ENCODE peak calls at places on chromosomes 2 and 18, in five cellular contexts. One of them, this sample, is unnamed.

GRCh38 chr2:8833863-8834262 is 3.5 kb downstream of the KIDINS220 start:
- DNase-seq in bronchial epithelial cell: no peak
- DNase-seq in heart left ventricle: no peak
- DNase-seq in tibial nerve: no peak
- DNase-seq in cardiac fibroblast: no peak
- DNase-seq in this sample: no peak

GRCh38 chr18:74498712-74499629 is 2.8 kb downstream of the CNDP2 start:
- DNase-seq in bronchial epithelial cell: peak
- DNase-seq in heart left ventricle: peak
- DNase-seq in cardiac fibroblast: peak
- DNase-seq in tibial nerve: peak
- DNase-seq in this sample: peak

GRCh38 chr2:237201461-237202287 is 116.0 kb downstream of the COPS8 start:
- DNase-seq in bronchial epithelial cell: no peak
- DNase-seq in tibial nerve: no peak
- DNase-seq in cardiac fibroblast: peak
- DNase-seq in heart left ventricle: peak
- DNase-seq in this sample: peak

GRCh38 chr2:134815741-134816140 is 22.7 kb upstream of the ACMSD start:
- DNase-seq in tibial nerve: no peak
- DNase-seq in heart left ventricle: no peak
- DNase-seq in bronchial epithelial cell: peak
- DNase-seq in cardiac fibroblast: no peak
- DNase-seq in this sample: no peak

GRCh38 chr2:10384089-10384734 is 63.9 kb downstream of the ODC1 start:
- DNase-seq in tibial nerve: no peak
- DNase-seq in bronchial epithelial cell: no peak
- DNase-seq in cardiac fibroblast: no peak
- DNase-seq in heart left ventricle: no peak
- DNase-seq in this sample: no peak

GRCh38 chr18:46174317-46175039 is 70.3 kb downstream of the HAUS1 start:
- DNase-seq in bronchial epithelial cell: peak
- DNase-seq in heart left ventricle: peak
- DNase-seq in cardiac fibroblast: peak
- DNase-seq in tibial nerve: no peak
- DNase-seq in this sample: peak

GRCh38 chr2:149076863-149077412 is 38.4 kb downstream of the LYPD6B start:
- DNase-seq in heart left ventricle: no peak
- DNase-seq in tibial nerve: no peak
- DNase-seq in cardiac fibroblast: no peak
- DNase-seq in bronchial epithelial cell: no peak
- DNase-seq in this sample: no peak

GRCh38 chr2:30300456-30301221 is 69.3 kb downstream of the LBH start:
- DNase-seq in bronchial epithelial cell: no peak
- DNase-seq in heart left ventricle: peak
- DNase-seq in tibial nerve: no peak
- DNase-seq in cardiac fibroblast: peak
- DNase-seq in this sample: no peak

GRCh38 chr2:28624798-28625701 is 126.6 kb upstream of the PPP1CB start:
- DNase-seq in tibial nerve: peak
- DNase-seq in cardiac fibroblast: peak
- DNase-seq in heart left ventricle: peak
- DNase-seq in bronchial epithelial cell: no peak
- DNase-seq in this sample: no peak
- TF ChIP-seq CTCF in tibial nerve: no peak
- TF ChIP-seq CTCF in cardiac fibroblast: no peak
- TF ChIP-seq CTCF in heart left ventricle: no peak
- TF ChIP-seq CTCF in bronchial epithelial cell: no peak
- TF ChIP-seq CTCF in this sample: no peak

GRCh38 chr18:47595816-47596501 is 334.5 kb downstream of the SMAD2 start:
- DNase-seq in bronchial epithelial cell: peak
- DNase-seq in tibial nerve: no peak
- DNase-seq in cardiac fibroblast: no peak
- DNase-seq in heart left ventricle: no peak
- DNase-seq in this sample: peak
- TF ChIP-seq CTCF in bronchial epithelial cell: no peak
- TF ChIP-seq CTCF in tibial nerve: no peak
- TF ChIP-seq CTCF in cardiac fibroblast: no peak
- TF ChIP-seq CTCF in heart left ventricle: peak
- TF ChIP-seq CTCF in this sample: peak

DNA sequence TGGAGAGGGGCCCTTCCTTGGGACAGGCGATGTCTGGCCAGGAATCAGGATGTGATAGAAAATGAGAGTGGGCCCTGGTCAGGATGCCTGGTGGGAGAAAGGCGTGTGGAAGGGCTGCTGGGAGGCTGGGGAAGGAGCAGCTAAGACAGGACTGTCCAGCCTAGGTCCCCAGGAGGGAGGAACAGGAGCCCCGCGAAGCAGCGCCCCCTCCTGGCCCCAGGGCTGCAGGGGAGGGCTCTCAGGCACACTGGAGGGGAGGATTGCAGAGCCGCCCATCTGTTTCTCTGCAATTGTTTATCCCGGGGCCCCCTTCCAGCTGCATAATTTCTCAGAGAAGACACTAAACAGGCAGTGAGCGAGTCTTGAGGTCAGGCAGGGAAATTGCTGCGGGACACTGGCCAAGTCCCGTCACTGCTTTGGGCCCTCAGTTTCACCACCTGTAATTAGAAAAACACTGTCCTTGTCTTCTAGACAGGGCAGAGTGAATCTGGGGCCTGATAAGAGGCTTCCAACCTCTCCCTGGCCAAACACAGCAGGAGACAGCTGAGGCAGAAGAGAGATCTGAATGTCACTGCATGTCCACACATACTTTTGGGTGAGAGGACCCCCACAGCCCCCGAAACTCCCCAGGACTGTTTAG is 3.9 kb upstream of the NPPC start:
- DNase-seq in bronchial epithelial cell: no peak
- DNase-seq in cardiac fibroblast: peak
- DNase-seq in heart left ventricle: peak
- DNase-seq in tibial nerve: no peak
- DNase-seq in this sample: no peak
- TF ChIP-seq CTCF in bronchial epithelial cell: peak
- TF ChIP-seq CTCF in cardiac fibroblast: peak
- TF ChIP-seq CTCF in heart left ventricle: peak
- TF ChIP-seq CTCF in tibial nerve: no peak
- TF ChIP-seq CTCF in this sample: no peak

GRCh38 chr2:26710174-26710573 is 17.7 kb downstream of the KCNK3 start:
- DNase-seq in tibial nerve: no peak
- DNase-seq in cardiac fibroblast: no peak
- DNase-seq in heart left ventricle: no peak
- DNase-seq in bronchial epithelial cell: no peak
- DNase-seq in this sample: no peak

GRCh38 chr2:26715528-26716270 is 23.2 kb downstream of the KCNK3 start:
- DNase-seq in heart left ventricle: no peak
- DNase-seq in tibial nerve: no peak
- DNase-seq in cardiac fibroblast: no peak
- DNase-seq in bronchial epithelial cell: no peak
- DNase-seq in this sample: no peak

GRCh38 chr2:26711457-26712155 is 19.1 kb downstream of the KCNK3 start:
- DNase-seq in heart left ventricle: no peak
- DNase-seq in tibial nerve: no peak
- DNase-seq in bronchial epithelial cell: no peak
- DNase-seq in cardiac fibroblast: no peak
- DNase-seq in this sample: no peak

GRCh38 chr2:26710743-26711456 is 18.4 kb downstream of the KCNK3 start:
- DNase-seq in tibial nerve: no peak
- DNase-seq in bronchial epithelial cell: no peak
- DNase-seq in cardiac fibroblast: no peak
- DNase-seq in heart left ventricle: peak
- DNase-seq in this sample: no peak

GRCh38 chr2:26712486-26713465 is 20.3 kb downstream of the KCNK3 start:
- DNase-seq in cardiac fibroblast: peak
- DNase-seq in tibial nerve: no peak
- DNase-seq in bronchial epithelial cell: no peak
- DNase-seq in heart left ventricle: peak
- DNase-seq in this sample: no peak
- TF ChIP-seq CTCF in cardiac fibroblast: no peak
- TF ChIP-seq CTCF in tibial nerve: no peak
- TF ChIP-seq CTCF in bronchial epithelial cell: no peak
- TF ChIP-seq CTCF in heart left ventricle: no peak
- TF ChIP-seq CTCF in this sample: no peak

DNA sequence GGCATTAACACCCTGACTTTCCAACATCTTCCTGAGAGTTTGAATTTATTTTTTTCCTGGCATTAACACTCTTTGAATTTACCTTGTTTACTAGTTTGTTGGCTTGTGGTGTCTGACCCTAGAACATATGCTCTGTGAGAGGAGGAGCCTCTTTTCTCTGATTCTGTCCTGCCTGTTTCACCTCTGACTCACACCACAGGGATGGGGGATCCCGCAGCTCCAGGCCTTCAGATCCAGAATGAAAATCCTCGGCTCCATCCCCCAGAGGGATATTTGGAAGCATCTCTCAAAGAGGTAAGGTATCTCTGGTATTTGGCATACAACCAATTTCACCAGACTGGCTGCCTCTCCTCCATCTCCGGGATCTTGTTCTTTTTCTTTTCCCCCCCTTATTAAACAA is 104.7 kb downstream of the GPR39 start:
- DNase-seq in tibial nerve: no peak
- DNase-seq in heart left ventricle: no peak
- DNase-seq in cardiac fibroblast: no peak
- DNase-seq in bronchial epithelial cell: no peak
- DNase-seq in this sample: peak
- TF ChIP-seq CTCF in tibial nerve: no peak
- TF ChIP-seq CTCF in heart left ventricle: no peak
- TF ChIP-seq CTCF in cardiac fibroblast: no peak
- TF ChIP-seq CTCF in bronchial epithelial cell: no peak
- TF ChIP-seq CTCF in this sample: no peak

DNA sequence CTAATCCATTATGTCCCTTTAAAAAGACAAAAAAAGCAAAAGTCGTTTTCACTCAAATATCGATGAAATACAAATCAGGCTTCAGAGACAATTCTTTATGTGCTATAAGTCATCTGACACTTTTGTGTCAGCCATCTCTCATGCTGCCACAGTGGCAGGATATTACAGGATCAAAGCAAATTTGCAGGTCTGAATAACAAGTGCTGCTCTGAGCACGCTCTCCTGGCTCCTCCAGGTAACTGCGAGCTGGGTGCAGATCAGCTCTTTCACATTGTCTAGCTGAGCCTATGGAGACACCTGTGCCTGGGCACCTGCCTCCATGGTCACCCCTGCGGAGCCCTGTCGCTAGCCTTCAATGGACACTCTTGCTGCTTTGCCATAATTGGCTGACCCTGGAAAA is 250.2 kb upstream of the RAB12 start:
- DNase-seq in heart left ventricle: no peak
- DNase-seq in tibial nerve: no peak
- DNase-seq in cardiac fibroblast: no peak
- DNase-seq in bronchial epithelial cell: no peak
- DNase-seq in this sample: no peak
- TF ChIP-seq CTCF in heart left ventricle: no peak
- TF ChIP-seq CTCF in tibial nerve: no peak
- TF ChIP-seq CTCF in cardiac fibroblast: no peak
- TF ChIP-seq CTCF in bronchial epithelial cell: no peak
- TF ChIP-seq CTCF in this sample: no peak